ENCODE peak calls at places on chromosomes 7 and 10, in eight cellular contexts. A, C, K, V, U, Y, X and R are unnamed samples.

GRCh38 chr7:133794490-133794889 is 332.6 kb upstream of the LRGUK start:
- DNase-seq in X (no peak), C (no peak), Y (no peak), U (no peak), V (no peak), A (no peak), K (no peak), R (no peak)

GRCh38 chr7:128446306-128446705 is 9.4 kb upstream of the HILPDA start:
- DNase-seq in C (no peak), X (no peak), V (no peak), K (no peak), Y (no peak), U (peak; percentile 43), A (no peak), R (no peak)

GRCh38 chr10:132876131-132876860 is 66.1 kb downstream of the CFAP46 start:
- DNase-seq in Y (no peak), V (no peak), A (peak; percentile 7), K (no peak), X (peak; percentile 55), U (no peak), C (no peak), R (no peak)

GRCh38 chr10:79413196-79413595 is 32.2 kb downstream of the ZCCHC24 start:
- DNase-seq in X (no peak), A (no peak), Y (peak; percentile 24), C (no peak), K (no peak), V (no peak), U (peak; percentile 63), R (no peak)

GRCh38 chr7:5594616-5595544 is 171.2 kb upstream of the TNRC18 start:
- DNase-seq in X (no peak), U (no peak), C (peak; percentile 60), Y (peak; percentile 59), V (no peak), K (no peak), A (no peak), R (no peak)

GRCh38 chr10:129936923-129937300 is 27.2 kb downstream of the EBF3 start:
- DNase-seq in X (no peak), V (no peak), A (no peak), Y (no peak), U (peak; percentile 11), K (no peak), C (no peak), R (no peak)

GRCh38 chr10:72814134-72814790 is 79.3 kb upstream of the OIT3 start:
- DNase-seq in C (no peak), Y (no peak), A (no peak), K (no peak), U (no peak), V (no peak), X (no peak), R (no peak)

GRCh38 chr10:119221201-119221600 is 13.8 kb downstream of the GRK5 start:
- DNase-seq in K (no peak), Y (no peak), U (no peak), C (no peak), V (no peak), X (no peak), A (no peak), R (no peak)

GRCh38 chr10:30093303-30093967 is 34.0 kb upstream of the JCAD start:
- DNase-seq in A (no peak), K (no peak), Y (no peak), V (no peak), C (no peak), U (no peak), X (no peak), R (no peak)

DNA sequence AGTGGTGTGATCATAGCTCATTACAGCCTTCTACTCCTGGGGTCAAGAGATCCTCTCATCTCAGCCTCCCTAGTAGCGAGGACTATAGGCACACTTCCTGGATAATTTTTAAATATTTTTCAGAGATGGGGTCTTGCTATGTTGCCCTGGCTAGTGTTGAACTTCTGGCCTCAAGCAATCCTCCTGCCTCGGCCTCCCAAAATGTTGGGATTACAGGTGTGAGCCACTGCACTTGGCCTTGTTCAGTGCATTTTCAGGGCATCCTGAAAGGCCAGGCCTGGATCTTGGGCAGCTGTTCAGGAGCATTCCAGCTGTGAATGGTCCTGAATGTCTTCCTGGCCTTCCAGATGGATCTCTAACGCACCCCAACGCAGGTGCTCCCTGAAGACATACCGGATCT is 95.7 kb downstream of the PFKFB3 start:
- DNase-seq in Y (no peak), A (no peak), C (no peak), U (no peak), X (no peak), V (no peak), K (no peak), R (no peak)
- H3K27ac ChIP-seq in Y (no peak overlapping the region), A (peak overlapping the region; percentile 71), C (no peak overlapping the region), U (no peak overlapping the region), X (no peak overlapping the region), V (no peak overlapping the region), K (no peak overlapping the region), R (no peak overlapping the region)

GRCh38 chr7:77525231-77525630 is 11.9 kb upstream of the PTPN12 start:
- DNase-seq in U (no peak), X (no peak), K (no peak), A (no peak), C (peak; percentile 76), V (no peak), Y (no peak), R (no peak)
- H3K27ac ChIP-seq in U (no peak overlapping the region), X (no peak overlapping the region), K (no peak overlapping the region), A (no peak overlapping the region), C (peak overlapping the region; percentile 27), V (no peak overlapping the region), Y (no peak overlapping the region), R (no peak overlapping the region)

GRCh38 chr7:141575164-141575563 is 24.0 kb downstream of the AGK start:
- DNase-seq in A (no peak), K (no peak), V (no peak), Y (no peak), X (no peak), U (no peak), C (no peak), R (no peak)

GRCh38 chr7:141573511-141573910 is 22.3 kb downstream of the AGK start:
- DNase-seq in Y (no peak), X (no peak), U (no peak), A (no peak), V (no peak), K (no peak), C (no peak), R (no peak)

GRCh38 chr7:141577043-141577839 is 26.0 kb downstream of the AGK start:
- DNase-seq in U (no peak), Y (peak; percentile 58), V (no peak), X (no peak), K (no peak), C (no peak), A (no peak), R (no peak)

GRCh38 chr7:141572175-141572574 is 21.0 kb downstream of the AGK start:
- DNase-seq in A (no peak), V (no peak), U (no peak), K (no peak), X (no peak), Y (no peak), C (no peak), R (no peak)

GRCh38 chr7:141575654-141576448 is 24.6 kb downstream of the AGK start:
- DNase-seq in K (no peak), Y (no peak), U (no peak), V (no peak), A (no peak), C (no peak), X (no peak), R (no peak)
- H3K27ac ChIP-seq in K (no peak overlapping the region), Y (no peak overlapping the region), U (no peak overlapping the region), V (no peak overlapping the region), A (no peak overlapping the region), C (no peak overlapping the region), X (no peak overlapping the region), R (no peak overlapping the region)

DNA sequence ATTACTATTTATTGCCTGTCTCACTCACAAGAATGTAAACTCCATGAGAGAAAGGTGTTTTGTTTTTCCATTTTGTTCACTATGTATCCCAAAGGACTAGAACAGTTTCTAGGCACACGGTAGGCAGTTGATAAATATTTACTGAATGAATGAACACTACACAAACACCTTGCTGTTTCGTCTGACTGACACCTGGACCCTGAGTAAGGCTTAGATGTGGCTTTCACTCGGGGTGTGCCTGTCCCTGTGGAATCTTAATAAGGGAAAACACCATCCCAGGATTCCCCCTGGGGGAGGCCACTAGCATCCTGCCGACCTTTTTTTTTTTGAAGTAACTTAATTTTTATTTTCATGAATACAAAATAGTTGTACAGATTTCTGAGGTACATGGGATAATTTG is 66.6 kb upstream of the STEAP1B start:
- DNase-seq in Y (no peak), V (no peak), C (no peak), X (no peak), A (no peak), U (no peak), K (no peak), R (no peak)
- H3K27ac ChIP-seq in Y (no peak overlapping the region), V (no peak overlapping the region), C (no peak overlapping the region), X (no peak overlapping the region), A (no peak overlapping the region), U (no peak overlapping the region), K (no peak overlapping the region), R (no peak overlapping the region)

GRCh38 chr7:17312641-17313040 is 14.2 kb downstream of the AHR start:
- DNase-seq in C (no peak), X (no peak), A (no peak), Y (no peak), K (no peak), V (no peak), U (no peak), R (no peak)
- H3K27ac ChIP-seq in C (no peak overlapping the region), X (no peak overlapping the region), A (peak overlapping the region; percentile 10), Y (no peak overlapping the region), K (no peak overlapping the region), V (no peak overlapping the region), U (peak overlapping the region; percentile 43), R (no peak overlapping the region)